ENCODE peak calls at places on chromosomes 7 and 10, in eight cellular contexts. T is right lobe of liver, P is OCI-LY7, J is transverse colon, L is tibial artery, Z is SK-N-SH, I is colonic mucosa, E is cardiac muscle cell. K is an unnamed sample.

GRCh38 chr7:116210345-116211005 is at the start of gene TES:
- DNase-seq in T (peak; percentile 81), P (no peak), J (peak; percentile 87), L (peak; percentile 52), Z (peak; percentile 97), I (peak; percentile 85), E (peak; percentile 75), K (peak; percentile 91)

GRCh38 chr10:65358565-65358964 is 1567.3 kb upstream of the LRRTM3 start:
- DNase-seq in T (no peak), P (no peak), J (no peak), L (no peak), Z (peak; percentile 10), I (no peak), E (peak; percentile 62), K (no peak)

GRCh38 chr7:26398436-26399308 is 107.0 kb downstream of the SNX10 start:
- DNase-seq in T (peak; percentile 54), P (peak; percentile 94), J (peak; percentile 68), L (peak; percentile 70), Z (peak; percentile 97), I (peak; percentile 67), E (peak; percentile 68), K (peak; percentile 90)

GRCh38 chr10:5948999-5949759 is 28.2 kb downstream of the IL15RA start:
- DNase-seq in T (peak; percentile 74), P (peak; percentile 61), J (peak; percentile 64), L (peak; percentile 45), Z (peak; percentile 65), I (peak; percentile 70), E (peak; percentile 84), K (peak; percentile 82)

GRCh38 chr7:25615005-25615404 is 386.7 kb upstream of the NPVF start:
- DNase-seq in T (no peak), P (no peak), J (no peak), L (no peak), Z (no peak), I (no peak), E (peak; percentile 7), K (no peak)

GRCh38 chr10:72616716-72617115 is 9.2 kb downstream of the MICU1 start:
- DNase-seq in T (no peak), P (no peak), J (no peak), L (no peak), Z (peak; percentile 46), I (no peak), E (peak; percentile 41), K (no peak)

GRCh38 chr7:4683884-4684565 is 1.9 kb downstream of the FOXK1 start:
- DNase-seq in T (peak; percentile 63), P (peak; percentile 33), J (peak; percentile 63), L (peak; percentile 71), Z (peak; percentile 73), I (peak; percentile 72), E (peak; percentile 64), K (peak; percentile 77)

GRCh38 chr10:14879055-14879800 is 562 bp downstream of the SUV39H2 start:
- DNase-seq in T (no peak), P (peak; percentile 60), J (peak; percentile 31), L (peak; percentile 29), Z (no peak), I (peak; percentile 41), E (peak; percentile 26), K (no peak)

GRCh38 chr10:79176949-79177602 is 108.3 kb downstream of the ZMIZ1 start:
- DNase-seq in T (no peak), P (peak; percentile 19), J (no peak), L (no peak), Z (peak; percentile 75), I (no peak), E (peak; percentile 68), K (no peak)

GRCh38 chr7:123751816-123752215 is 3.0 kb upstream of the WASL start:
- DNase-seq in T (no peak), P (no peak), J (no peak), L (no peak), Z (no peak), I (no peak), E (peak; percentile 81), K (no peak)

GRCh38 chr10:34078798-34079470 is 736.2 kb downstream of the PARD3 start:
- DNase-seq in T (no peak), P (no peak), J (no peak), L (peak; percentile 75), Z (no peak), I (no peak), E (peak; percentile 91), K (no peak)

GRCh38 chr7:17599733-17600685 is 301.6 kb downstream of the AHR start:
- DNase-seq in T (no peak), P (no peak), J (no peak), L (no peak), Z (no peak), I (no peak), E (peak; percentile 94), K (no peak)

GRCh38 chr10:30433286-30433778 is 652 bp upstream of the MAP3K8 start:
- DNase-seq in T (peak; percentile 81), P (peak; percentile 38), J (peak; percentile 84), L (peak; percentile 88), Z (peak; percentile 78), I (peak; percentile 83), E (peak; percentile 89), K (peak; percentile 91)

GRCh38 chr10:57222603-57223002 is 861.5 kb upstream of the ZWINT start:
- DNase-seq in T (no peak), P (no peak), J (no peak), L (no peak), Z (no peak), I (no peak), E (no peak), K (no peak)

GRCh38 chr7:143884276-143884977 is 17.5 kb downstream of the TCAF1 start:
- DNase-seq in T (no peak), P (no peak), J (no peak), L (no peak), Z (no peak), I (no peak), E (no peak), K (no peak)

GRCh38 chr7:69250958-69251357 is 347.3 kb upstream of the AUTS2 start:
- DNase-seq in T (peak; percentile 62), P (no peak), J (no peak), L (no peak), Z (no peak), I (no peak), E (no peak), K (no peak)

GRCh38 chr7:131625817-131626372 is 69.5 kb upstream of the PODXL start:
- DNase-seq in T (no peak), P (no peak), J (no peak), L (no peak), Z (peak; percentile 56), I (no peak), E (peak; percentile 35), K (no peak)

GRCh38 chr7:19552576-19552975 is 156.3 kb downstream of the POLR1F start:
- DNase-seq in T (no peak), P (no peak), J (no peak), L (no peak), Z (no peak), I (no peak), E (no peak), K (no peak)

GRCh38 chr10:78986419-78986818 is 82.3 kb upstream of the ZMIZ1 start:
- DNase-seq in T (no peak), P (no peak), J (no peak), L (no peak), Z (no peak), I (no peak), E (peak; percentile 66), K (no peak)

GRCh38 chr7:78530351-78530750 is 731.8 kb downstream of the PHTF2 start:
- DNase-seq in T (no peak), P (no peak), J (no peak), L (no peak), Z (no peak), I (no peak), E (peak; percentile 9), K (no peak)

GRCh38 chr10:132602610-132603009 is 65.0 kb downstream of the INPP5A start:
- DNase-seq in T (no peak), P (no peak), J (no peak), L (no peak), Z (no peak), I (no peak), E (no peak), K (no peak)

GRCh38 chr10:132123606-132124005 is 57.9 kb downstream of the JAKMIP3 start:
- DNase-seq in T (no peak), P (no peak), J (no peak), L (no peak), Z (no peak), I (no peak), E (no peak), K (no peak)

GRCh38 chr10:6203331-6204062 is 765 bp downstream of the PFKFB3 start:
- DNase-seq in T (peak; percentile 72), P (peak; percentile 84), J (peak; percentile 58), L (peak; percentile 52), Z (peak; percentile 92), I (peak; percentile 58), E (peak; percentile 64), K (peak; percentile 84)

GRCh38 chr7:133345690-133346421 is 93.0 kb downstream of the EXOC4 start:
- DNase-seq in T (no peak), P (no peak), J (no peak), L (no peak), Z (no peak), I (no peak), E (no peak), K (no peak)
- H3K27ac ChIP-seq in T (no peak overlapping the region), P (no peak overlapping the region), J (no peak overlapping the region), L (no peak overlapping the region), Z (no peak overlapping the region), I (no peak overlapping the region), E (no peak overlapping the region), K (no peak overlapping the region)

GRCh38 chr7:108278281-108278680 is 148.1 kb upstream of the LAMB4 start:
- DNase-seq in T (no peak), P (no peak), J (no peak), L (no peak), Z (no peak), I (no peak), E (no peak), K (no peak)
- TF ChIP-seq CTCF in T (no peak), P (no peak), J (no peak), L (no peak), Z (no peak), I (no peak), E (no peak), K (no peak)

GRCh38 chr10:7890802-7891201 is 72.5 kb downstream of the TAF3 start:
- DNase-seq in T (no peak), P (no peak), J (no peak), L (no peak), Z (no peak), I (no peak), E (no peak), K (no peak)
- H3K4me3 ChIP-seq in T (no peak overlapping the region), P (no peak overlapping the region), J (no peak overlapping the region), L (no peak overlapping the region), Z (no peak overlapping the region), I (no peak overlapping the region), E (no peak overlapping the region), K (no peak overlapping the region)

GRCh38 chr7:2775785-2776184 is 68.3 kb downstream of the GNA12 start:
- DNase-seq in T (no peak), P (no peak), J (no peak), L (no peak), Z (no peak), I (no peak), E (no peak), K (no peak)

GRCh38 chr7:2775376-2775775 is 68.7 kb downstream of the GNA12 start:
- DNase-seq in T (no peak), P (no peak), J (no peak), L (no peak), Z (no peak), I (no peak), E (no peak), K (no peak)

GRCh38 chr7:2773608-2774007 is 70.5 kb downstream of the GNA12 start:
- DNase-seq in T (no peak), P (no peak), J (no peak), L (no peak), Z (no peak), I (no peak), E (no peak), K (no peak)

GRCh38 chr7:2774935-2775334 is 69.2 kb downstream of the GNA12 start:
- DNase-seq in T (no peak), P (no peak), J (no peak), L (no peak), Z (no peak), I (no peak), E (no peak), K (no peak)

GRCh38 chr7:2774280-2774679 is 69.8 kb downstream of the GNA12 start:
- DNase-seq in T (no peak), P (no peak), J (no peak), L (no peak), Z (no peak), I (no peak), E (no peak), K (no peak)
- H3K27ac ChIP-seq in T (no peak overlapping the region), P (no peak overlapping the region), J (no peak overlapping the region), L (no peak overlapping the region), Z (no peak overlapping the region), I (no peak overlapping the region), E (no peak overlapping the region), K (no peak overlapping the region)

K was measured in upper lobe of right lung.